ENCODE peak calls at places on chromosomes 11 and 22, in ten cellular contexts. V, N, Y, C, X, F, R, H, T and J are unnamed samples.

GRCh38 chr11:10263929-10264328 is 30.1 kb downstream of the SBF2 start:
- DNase-seq in V (peak; percentile 69), N (no peak), Y (no peak), C (no peak), X (peak; percentile 18), F (no peak), R (peak; percentile 34), H (no peak), T (no peak), J (no peak)

GRCh38 chr11:130726647-130727046 is 189.6 kb downstream of the SNX19 start:
- DNase-seq in V (no peak), N (no peak), Y (no peak), C (no peak), X (no peak), F (no peak), R (no peak), H (no peak), T (no peak), J (no peak)

GRCh38 chr22:22552630-22553029 is 6.4 kb downstream of the PRAME start:
- DNase-seq in V (no peak), N (peak; percentile 44), Y (no peak), C (no peak), X (no peak), F (no peak), R (no peak), H (no peak), T (no peak), J (no peak)

GRCh38 chr11:95723353-95723942 is 66.1 kb downstream of the FAM76B start:
- DNase-seq in V (no peak), N (no peak), Y (no peak), C (no peak), X (no peak), F (no peak), R (no peak), H (no peak), T (no peak), J (no peak)

GRCh38 chr22:19942886-19943664 is 1.5 kb upstream of the TXNRD2 start:
- DNase-seq in V (peak; percentile 66), N (no peak), Y (no peak), C (no peak), X (peak; percentile 76), F (no peak), R (peak; percentile 79), H (no peak), T (peak; percentile 75), J (peak; percentile 61)

GRCh38 chr11:102172127-102172848 is 62.0 kb downstream of the YAP1 start:
- DNase-seq in V (peak; percentile 82), N (no peak), Y (no peak), C (no peak), X (peak; percentile 22), F (no peak), R (peak; percentile 40), H (no peak), T (peak; percentile 79), J (no peak)

GRCh38 chr11:17014321-17014773 is at the start of gene PLEKHA7:
- DNase-seq in V (no peak), N (peak; percentile 67), Y (no peak), C (no peak), X (peak; percentile 42), F (no peak), R (no peak), H (no peak), T (no peak), J (no peak)

GRCh38 chr11:60777572-60777971 is 7.6 kb upstream of the MS4A10 start:
- DNase-seq in V (peak; percentile 56), N (no peak), Y (no peak), C (no peak), X (peak; percentile 74), F (no peak), R (peak; percentile 73), H (no peak), T (peak; percentile 75), J (no peak)

GRCh38 chr22:47059701-47060161 is 297.3 kb downstream of the TBC1D22A start:
- DNase-seq in V (no peak), N (no peak), Y (no peak), C (no peak), X (no peak), F (peak; percentile 14), R (no peak), H (no peak), T (peak; percentile 49), J (peak; percentile 50)